ENCODE peak calls at places on chromosomes 1 and 21, in nine cellular contexts. T is transverse colon, O is HCT116, Y is stomach, Z is spleen, B is prostate gland, G is sigmoid colon, H is vagina, E is GM12892. S is an unnamed sample.

GRCh38 chr21:38159355-38159754 is 97.4 kb upstream of the KCNJ15 start:
- DNase-seq in T (peak; percentile 58), O (peak; percentile 28), Y (peak; percentile 70), Z (no peak), B (peak; percentile 57), G (no peak), H (no peak), E (peak; percentile 22), S (peak; percentile 23)

GRCh38 chr1:231990388-231990787 is 363.8 kb downstream of the DISC1 start:
- DNase-seq in T (no peak), O (no peak), Y (no peak), Z (no peak), B (no peak), G (no peak), H (no peak), E (no peak), S (no peak)

GRCh38 chr1:219670426-219671149 is 57.7 kb upstream of the ZC3H11B start:
- DNase-seq in T (no peak), O (no peak), Y (no peak), Z (no peak), B (no peak), G (no peak), H (no peak), E (no peak), S (no peak)

GRCh38 chr1:27724961-27725373 is 794 bp upstream of the FAM76A start:
- DNase-seq in T (peak; percentile 9), O (no peak), Y (peak; percentile 54), Z (peak; percentile 84), B (peak; percentile 8), G (peak; percentile 63), H (no peak), E (peak; percentile 20), S (peak; percentile 72)

GRCh38 chr1:1400576-1401456 is 1.7 kb upstream of the CCNL2 start:
- DNase-seq in T (no peak), O (no peak), Y (no peak), Z (no peak), B (no peak), G (no peak), H (no peak), E (no peak), S (no peak)

GRCh38 chr1:43379476-43379875 is 10.1 kb downstream of the MED8 start:
- DNase-seq in T (no peak), O (no peak), Y (no peak), Z (no peak), B (no peak), G (no peak), H (no peak), E (no peak), S (no peak)

GRCh38 chr1:179108644-179109043 is 26.8 kb downstream of the TOR3A start:
- DNase-seq in T (no peak), O (no peak), Y (no peak), Z (no peak), B (no peak), G (no peak), H (no peak), E (no peak), S (no peak)

GRCh38 chr1:97190326-97190725 is 468.7 kb downstream of the PTBP2 start:
- DNase-seq in T (no peak), O (no peak), Y (no peak), Z (no peak), B (no peak), G (no peak), H (no peak), E (no peak), S (no peak)

GRCh38 chr21:20649231-20649630 is 349.0 kb upstream of the NCAM2 start:
- DNase-seq in T (no peak), O (no peak), Y (no peak), Z (no peak), B (no peak), G (no peak), H (no peak), E (no peak), S (no peak)

GRCh38 chr1:61515096-61515495 is 209.8 kb downstream of the TM2D1 start:
- DNase-seq in T (no peak), O (no peak), Y (no peak), Z (no peak), B (no peak), G (no peak), H (no peak), E (no peak), S (no peak)

GRCh38 chr1:192998536-192998935 is 60.6 kb downstream of the UCHL5 start:
- DNase-seq in T (no peak), O (no peak), Y (no peak), Z (no peak), B (no peak), G (no peak), H (no peak), E (no peak), S (no peak)

GRCh38 chr1:160137216-160137862 is 14.1 kb upstream of the ATP1A4 start:
- DNase-seq in T (no peak), O (no peak), Y (no peak), Z (no peak), B (no peak), G (no peak), H (no peak), E (no peak), S (no peak)

GRCh38 chr21:29233611-29234540 is 64.8 kb upstream of the BACH1 start:
- DNase-seq in T (no peak), O (no peak), Y (no peak), Z (no peak), B (no peak), G (no peak), H (no peak), E (peak; percentile 18), S (no peak)
- TF ChIP-seq POLR2A in T (no peak), O (no peak), Y (no peak), Z (no peak), B (no peak), G (no peak), H (no peak), E (no peak), S (no peak)

GRCh38 chr1:206457408-206457807 is 12.9 kb upstream of the IKBKE start:
- DNase-seq in T (no peak), O (no peak), Y (no peak), Z (no peak), B (no peak), G (no peak), H (no peak), E (no peak), S (no peak)

GRCh38 chr1:206453111-206453510 is 17.2 kb upstream of the IKBKE start:
- DNase-seq in T (no peak), O (no peak), Y (no peak), Z (no peak), B (no peak), G (no peak), H (no peak), E (no peak), S (no peak)

GRCh38 chr1:206455320-206455680 is 15.0 kb upstream of the IKBKE start:
- DNase-seq in T (no peak), O (no peak), Y (no peak), Z (no peak), B (no peak), G (no peak), H (no peak), E (no peak), S (no peak)

GRCh38 chr1:206456577-206457375 is 13.5 kb upstream of the IKBKE start:
- DNase-seq in T (no peak), O (no peak), Y (no peak), Z (no peak), B (no peak), G (no peak), H (no peak), E (no peak), S (no peak)

DNA sequence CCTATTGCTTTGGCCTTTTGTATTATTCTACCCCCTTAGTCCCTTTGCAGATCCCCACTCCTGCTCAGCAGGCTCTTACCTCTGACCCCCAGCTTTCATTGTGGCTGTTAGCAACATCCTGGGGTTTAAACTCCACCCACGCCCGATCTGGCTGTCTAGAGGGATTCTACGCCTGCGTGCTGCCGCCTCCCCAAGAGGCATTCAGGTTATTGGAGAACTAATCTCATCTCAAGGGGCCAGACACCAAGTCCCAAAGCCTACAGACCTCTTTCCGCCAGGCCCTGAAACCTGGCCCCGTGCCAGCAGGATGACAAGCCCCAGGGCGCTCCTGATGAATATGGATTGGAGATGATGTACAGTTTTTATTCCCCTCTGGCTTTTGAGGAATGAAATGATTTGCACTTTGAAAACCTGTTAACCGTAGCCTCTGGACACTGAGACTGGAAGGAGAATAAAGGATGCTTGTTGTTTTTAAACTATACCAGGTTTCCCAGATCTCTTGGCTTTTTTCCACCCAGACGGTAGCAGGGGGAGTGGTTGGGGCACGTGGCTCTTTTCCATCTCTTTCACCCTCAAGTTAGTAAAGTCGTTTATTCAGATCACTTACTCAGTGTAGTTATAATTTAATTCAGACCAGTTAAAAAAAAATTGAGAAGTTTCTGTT is 14.5 kb upstream of the IKBKE start:
- DNase-seq in T (no peak), O (no peak), Y (no peak), Z (no peak), B (no peak), G (no peak), H (no peak), E (no peak), S (no peak)
- TF ChIP-seq POLR2AphosphoS5 in T (no peak), O (no peak), Y (no peak), Z (peak; percentile 36), B (no peak), G (no peak), H (no peak), E (no peak), S (no peak)

GRCh38 chr1:6419803-6420593 is at the start of gene HES2:
- DNase-seq in T (peak; percentile 80), O (no peak), Y (peak; percentile 50), Z (no peak), B (no peak), G (no peak), H (no peak), E (no peak), S (no peak)
- TF ChIP-seq POLR2A in T (peak; percentile 58), O (peak; percentile 41), Y (no peak), Z (no peak), B (peak; percentile 46), G (no peak), H (no peak), E (no peak), S (no peak)

GRCh38 chr1:33300673-33301072 is 20.2 kb downstream of the A3GALT2 start:
- DNase-seq in T (peak; percentile 48), O (no peak), Y (peak; percentile 73), Z (peak; percentile 39), B (peak; percentile 44), G (peak; percentile 95), H (no peak), E (no peak), S (no peak)
- TF ChIP-seq POLR2AphosphoS5 in T (no peak), O (no peak), Y (no peak), Z (no peak), B (no peak), G (peak; percentile 43), H (peak; percentile 44), E (no peak), S (no peak)

GRCh38 chr1:201649776-201650607 is 111.1 kb downstream of the NAV1 start:
- DNase-seq in T (peak; percentile 90), O (peak; percentile 43), Y (peak; percentile 89), Z (no peak), B (peak; percentile 89), G (peak; percentile 93), H (no peak), E (no peak), S (peak; percentile 66)
- TF ChIP-seq POLR2A in T (peak; percentile 78), O (no peak), Y (no peak), Z (no peak), B (peak; percentile 72), G (peak; percentile 60), H (peak; percentile 61), E (no peak), S (no peak)

GRCh38 chr1:91851130-91852010 is 34.6 kb downstream of the TGFBR3 start:
- DNase-seq in T (peak; percentile 88), O (no peak), Y (peak; percentile 66), Z (peak; percentile 85), B (peak; percentile 55), G (peak; percentile 98), H (no peak), E (no peak), S (peak; percentile 77)
- TF ChIP-seq POLR2AphosphoS5 in T (peak; percentile 43), O (no peak), Y (peak; percentile 36), Z (peak; percentile 72), B (peak; percentile 32), G (peak; percentile 49), H (peak; percentile 42), E (no peak), S (peak; percentile 11)

S was measured in breast epithelium.